ENCODE peak calls at places on chromosomes 12 and 14, in six cellular contexts. L is coronary artery, B is stomach, U is lower lobe of right lung, K is AG04450, D is choroid plexus epithelial cell. Z is an unnamed sample.

GRCh38 chr12:26297386-26298070 is 102.2 kb downstream of the SSPN start:
- DNase-seq in L (no peak), B (no peak), U (no peak), K (no peak), D (peak), Z (no peak)

GRCh38 chr14:89096946-89097345 is 272.5 kb downstream of the TTC8 start:
- DNase-seq in L (no peak), B (no peak), U (no peak), K (no peak), D (no peak), Z (no peak)

GRCh38 chr14:90559811-90560492 is 163.1 kb downstream of the CALM1 start:
- DNase-seq in L (no peak), B (no peak), U (no peak), K (no peak), D (no peak), Z (no peak)

GRCh38 chr12:75724913-75725312 is 213.5 kb upstream of the KRR1 start:
- DNase-seq in L (no peak), B (no peak), U (no peak), K (peak), D (peak), Z (no peak)

GRCh38 chr14:95040723-95041476 is 116.4 kb downstream of the DICER1 start:
- DNase-seq in L (peak), B (peak), U (no peak), K (no peak), D (no peak), Z (no peak)

GRCh38 chr14:90453401-90453951 is 56.6 kb downstream of the CALM1 start:
- DNase-seq in L (no peak), B (peak), U (no peak), K (no peak), D (peak), Z (no peak)

GRCh38 chr12:121391619-121392324 is 8.1 kb upstream of the RNF34 start:
- DNase-seq in L (peak), B (peak), U (peak), K (peak), D (peak), Z (peak)

GRCh38 chr12:5977556-5977955 is 32.5 kb upstream of the ANO2 start:
- DNase-seq in L (no peak), B (no peak), U (no peak), K (no peak), D (no peak), Z (no peak)

GRCh38 chr12:15532364-15532977 is 210.2 kb downstream of the PTPRO start:
- DNase-seq in L (no peak), B (no peak), U (no peak), K (peak), D (peak), Z (peak)

GRCh38 chr14:78637903-78638302 is 467.7 kb downstream of the NRXN3 start:
- DNase-seq in L (no peak), B (no peak), U (no peak), K (no peak), D (no peak), Z (no peak)

GRCh38 chr14:53975444-53975843 is 18.8 kb upstream of the BMP4 start:
- DNase-seq in L (no peak), B (no peak), U (no peak), K (no peak), D (no peak), Z (no peak)

GRCh38 chr12:94994312-94994711 is 9.2 kb downstream of the NDUFA12 start:
- DNase-seq in L (no peak), B (no peak), U (no peak), K (no peak), D (peak), Z (no peak)

GRCh38 chr14:77823378-77823777 is 23.5 kb downstream of the ADCK1 start:
- DNase-seq in L (no peak), B (no peak), U (no peak), K (no peak), D (no peak), Z (no peak)

GRCh38 chr12:109291531-109292341 is 17.3 kb downstream of the FOXN4 start:
- DNase-seq in L (no peak), B (peak), U (no peak), K (no peak), D (peak), Z (no peak)

GRCh38 chr12:27521066-27521465 is 2.9 kb upstream of the PPFIBP1 start:
- DNase-seq in L (no peak), B (no peak), U (no peak), K (no peak), D (no peak), Z (no peak)

GRCh38 chr12:68166317-68166830 is 6.8 kb upstream of the IFNG start:
- DNase-seq in L (no peak), B (no peak), U (no peak), K (no peak), D (no peak), Z (no peak)

GRCh38 chr14:26444745-26445144 is 153.1 kb downstream of the NOVA1 start:
- DNase-seq in L (no peak), B (no peak), U (no peak), K (no peak), D (peak), Z (no peak)

GRCh38 chr14:77099425-77100167 is 1.5 kb downstream of the CIPC start:
- DNase-seq in L (no peak), B (no peak), U (no peak), K (peak), D (peak), Z (no peak)

GRCh38 chr14:79920180-79920579 is 291.1 kb downstream of the DIO2 start:
- DNase-seq in L (no peak), B (no peak), U (no peak), K (no peak), D (no peak), Z (no peak)

GRCh38 chr14:41280745-41281144 is 325.9 kb upstream of the LRFN5 start:
- DNase-seq in L (no peak), B (no peak), U (no peak), K (no peak), D (peak), Z (no peak)

GRCh38 chr12:80299219-80299618 is 144.8 kb upstream of the PTPRQ start:
- DNase-seq in L (no peak), B (no peak), U (no peak), K (no peak), D (no peak), Z (no peak)

GRCh38 chr12:92140919-92141536 is 4.6 kb downstream of the BTG1 start:
- DNase-seq in L (no peak), B (no peak), U (no peak), K (no peak), D (no peak), Z (no peak)

GRCh38 chr12:109542014-109542413 is 31.3 kb downstream of the MMAB start:
- DNase-seq in L (no peak), B (no peak), U (no peak), K (no peak), D (peak), Z (no peak)

GRCh38 chr14:61694830-61695694 is at the start of gene HIF1A:
- DNase-seq in L (peak), B (peak), U (peak), K (peak), D (peak), Z (peak)

GRCh38 chr12:6958609-6959375 is 7.6 kb downstream of the PTPN6 start:
- DNase-seq in L (peak), B (no peak), U (peak), K (no peak), D (no peak), Z (peak)

GRCh38 chr12:17284873-17285272 is 678.9 kb upstream of the LMO3 start:
- DNase-seq in L (no peak), B (no peak), U (no peak), K (no peak), D (no peak), Z (no peak)

GRCh38 chr12:17283563-17283962 is 677.6 kb upstream of the LMO3 start:
- DNase-seq in L (no peak), B (no peak), U (no peak), K (no peak), D (no peak), Z (no peak)

GRCh38 chr12:17276196-17276595 is 670.2 kb upstream of the LMO3 start:
- DNase-seq in L (no peak), B (no peak), U (no peak), K (no peak), D (no peak), Z (no peak)

DNA sequence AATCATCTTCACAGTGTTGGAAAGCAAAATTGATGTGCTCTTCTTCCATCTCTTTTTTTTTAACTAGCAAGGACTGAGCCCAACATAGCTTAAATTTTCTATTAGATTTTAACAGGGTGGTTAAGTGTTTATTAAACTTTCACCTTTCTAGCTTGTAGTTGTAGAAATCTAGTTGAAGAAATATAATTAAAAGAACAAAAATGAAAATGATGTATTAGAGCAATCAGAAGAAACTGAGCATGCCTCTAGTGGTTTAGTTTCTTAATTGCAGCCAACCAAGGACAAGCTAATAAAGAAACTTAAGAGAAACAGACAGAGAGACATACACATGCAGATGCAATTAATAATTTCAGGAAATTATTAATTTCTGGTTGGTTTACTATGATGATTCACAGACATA is 673.0 kb upstream of the LMO3 start:
- DNase-seq in L (no peak), B (no peak), U (no peak), K (no peak), D (peak), Z (no peak)
- TF ChIP-seq CTCF in L (no peak), B (no peak), U (no peak), K (no peak), D (peak), Z (peak)

GRCh38 chr12:9868271-9868815 is 811 bp downstream of the CLEC2B start:
- DNase-seq in L (no peak), B (no peak), U (no peak), K (no peak), D (peak), Z (no peak)
- H3K4me3 ChIP-seq in L (peak), B (peak), U (peak), K (no peak), D (peak), Z (peak)

DNA sequence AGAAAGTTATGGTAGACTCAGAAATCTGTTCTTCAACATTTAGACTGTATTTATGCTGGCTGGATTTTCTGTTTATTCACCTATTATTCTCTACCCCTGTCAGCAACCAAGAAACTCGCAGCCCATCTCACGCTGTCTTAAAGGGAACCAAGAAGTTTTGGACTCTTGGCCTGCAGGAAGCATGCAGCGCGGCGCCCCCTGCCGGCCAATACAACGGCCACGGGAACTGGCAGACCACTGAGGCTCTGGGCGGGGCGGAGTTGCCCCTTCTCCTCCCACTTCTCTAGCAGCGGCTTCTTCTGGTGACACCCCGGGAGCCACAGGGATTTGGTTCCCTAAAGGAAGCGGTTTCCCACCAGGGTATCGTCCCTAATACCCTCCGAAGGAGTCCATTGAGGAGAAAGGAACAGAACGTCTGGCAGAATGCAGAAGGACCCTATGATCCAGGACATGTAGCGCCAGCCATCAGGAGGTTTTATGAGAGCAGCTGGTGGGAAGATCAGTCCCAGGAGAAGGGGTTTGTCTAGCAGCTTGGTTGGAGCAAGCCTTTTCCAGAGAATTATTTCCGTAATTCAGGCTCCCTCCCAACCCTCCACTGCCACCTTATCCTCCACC is 21.0 kb upstream of the RNASE2 start:
- DNase-seq in L (no peak), B (peak), U (peak), K (no peak), D (peak), Z (peak)
- TF ChIP-seq CTCF in L (peak), B (no peak), U (peak), K (peak), D (peak), Z (peak)

GRCh38 chr12:46494424-46494823 is 121.9 kb upstream of the SLC38A2 start:
- DNase-seq in L (no peak), B (no peak), U (no peak), K (peak), D (peak), Z (no peak)
- H3K4me3 ChIP-seq in L (no peak), B (no peak), U (no peak), K (no peak), D (no peak), Z (no peak)

GRCh38 chr12:52319097-52319496 is 2.1 kb downstream of the KRT83 start:
- DNase-seq in L (peak), B (no peak), U (no peak), K (no peak), D (peak), Z (no peak)
- TF ChIP-seq CTCF in L (no peak), B (no peak), U (no peak), K (no peak), D (peak), Z (no peak)

DNA sequence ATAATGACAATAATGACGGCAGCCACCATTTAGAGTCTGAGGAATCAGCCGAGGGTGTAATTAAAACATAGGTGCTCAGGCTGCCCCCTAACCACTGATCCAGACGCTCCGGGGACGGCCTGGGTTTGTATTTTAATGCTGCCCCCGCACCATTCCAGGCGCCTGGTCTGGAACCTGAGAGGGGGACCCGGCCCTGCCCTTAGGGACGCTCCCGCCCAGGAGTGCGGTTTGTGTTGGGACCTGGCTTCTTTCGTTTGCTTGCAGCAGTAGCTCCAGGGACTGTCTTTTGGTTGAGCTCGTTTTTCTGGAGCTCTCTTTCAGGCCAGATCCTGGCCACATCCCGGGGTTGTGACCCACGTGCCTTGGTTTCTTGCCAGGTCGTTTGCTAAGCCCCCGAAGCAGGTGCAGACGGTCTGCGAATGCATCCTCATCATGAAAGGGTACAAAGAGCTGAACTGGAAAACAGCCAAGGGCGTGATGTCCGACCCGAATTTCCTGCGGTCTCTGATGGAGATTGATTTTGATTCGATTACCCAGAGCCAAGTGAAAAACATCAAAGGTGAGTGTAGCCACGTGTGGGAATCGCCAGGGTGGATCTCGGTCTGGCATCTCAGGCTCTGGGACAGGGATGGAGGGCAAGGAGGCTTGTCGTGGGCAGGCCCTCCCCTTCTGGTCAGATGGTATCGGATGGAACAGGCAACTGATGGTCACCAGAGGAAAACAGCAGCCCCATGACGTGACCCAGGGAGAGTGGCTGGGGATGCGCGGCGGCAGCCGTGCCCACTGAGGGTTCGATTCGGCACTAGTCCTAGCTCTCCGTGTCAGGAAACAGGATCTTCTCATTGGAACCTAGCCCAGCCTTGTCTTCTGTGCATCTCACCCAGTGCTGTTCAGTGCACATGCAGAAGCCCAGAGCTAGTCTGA is 63.5 kb downstream of the CCDC92 start:
- DNase-seq in L (no peak), B (no peak), U (no peak), K (no peak), D (no peak), Z (no peak)
- H3K4me3 ChIP-seq in L (no peak), B (no peak), U (no peak), K (no peak), D (no peak), Z (no peak)